ENCODE peak calls at places on chromosomes 7 and 10, in six cellular contexts. One of them, this sample, is unnamed.

GRCh38 chr7:47256016-47256415 is 325.9 kb downstream of the TNS3 start:
- DNase-seq in breast epithelium: no peak
- DNase-seq in brain microvascular endothelial cell: no peak
- DNase-seq in AG04450: no peak
- DNase-seq in right lobe of liver: no peak
- DNase-seq in fibroblast of the aortic adventitia: no peak
- DNase-seq in this sample: no peak

GRCh38 chr7:39509441-39509840 is 56.8 kb upstream of the YAE1 start:
- DNase-seq in breast epithelium: no peak
- DNase-seq in brain microvascular endothelial cell: no peak
- DNase-seq in AG04450: no peak
- DNase-seq in right lobe of liver: no peak
- DNase-seq in fibroblast of the aortic adventitia: no peak
- DNase-seq in this sample: no peak

GRCh38 chr7:108286290-108286904 is 156.2 kb upstream of the LAMB4 start:
- DNase-seq in breast epithelium: no peak
- DNase-seq in brain microvascular endothelial cell: no peak
- DNase-seq in AG04450: no peak
- DNase-seq in right lobe of liver: no peak
- DNase-seq in fibroblast of the aortic adventitia: no peak
- DNase-seq in this sample: no peak

GRCh38 chr7:67484244-67484751 is 487.7 kb downstream of the TYW1 start:
- DNase-seq in breast epithelium: peak; percentile 32
- DNase-seq in brain microvascular endothelial cell: peak; percentile 38
- DNase-seq in AG04450: peak; percentile 15
- DNase-seq in right lobe of liver: peak; percentile 59
- DNase-seq in fibroblast of the aortic adventitia: peak; percentile 56
- DNase-seq in this sample: peak; percentile 9

GRCh38 chr7:105776986-105777910 is 99.2 kb downstream of the ATXN7L1 start:
- DNase-seq in breast epithelium: no peak
- DNase-seq in brain microvascular endothelial cell: no peak
- DNase-seq in AG04450: no peak
- DNase-seq in right lobe of liver: no peak
- DNase-seq in fibroblast of the aortic adventitia: peak; percentile 43
- DNase-seq in this sample: no peak

GRCh38 chr10:133261726-133262325 is 14.8 kb downstream of the ADAM8 start:
- DNase-seq in breast epithelium: peak; percentile 80
- DNase-seq in brain microvascular endothelial cell: peak; percentile 48
- DNase-seq in AG04450: no peak
- DNase-seq in right lobe of liver: peak; percentile 92
- DNase-seq in fibroblast of the aortic adventitia: peak; percentile 43
- DNase-seq in this sample: no peak

GRCh38 chr7:116522247-116522646 is 2.6 kb upstream of the CAV1 start:
- DNase-seq in breast epithelium: no peak
- DNase-seq in brain microvascular endothelial cell: peak; percentile 76
- DNase-seq in AG04450: no peak
- DNase-seq in right lobe of liver: no peak
- DNase-seq in fibroblast of the aortic adventitia: peak; percentile 85
- DNase-seq in this sample: peak; percentile 63

GRCh38 chr10:48603421-48604038 is 1.3 kb downstream of the ARHGAP22 start:
- DNase-seq in breast epithelium: no peak
- DNase-seq in brain microvascular endothelial cell: no peak
- DNase-seq in AG04450: no peak
- DNase-seq in right lobe of liver: no peak
- DNase-seq in fibroblast of the aortic adventitia: no peak
- DNase-seq in this sample: no peak

GRCh38 chr7:44936322-44936721 is 42.5 kb downstream of the MYO1G start:
- DNase-seq in breast epithelium: no peak
- DNase-seq in brain microvascular endothelial cell: no peak
- DNase-seq in AG04450: no peak
- DNase-seq in right lobe of liver: no peak
- DNase-seq in fibroblast of the aortic adventitia: no peak
- DNase-seq in this sample: no peak

GRCh38 chr10:79383974-79384606 is 36.8 kb downstream of the PPIF start:
- DNase-seq in breast epithelium: peak; percentile 11
- DNase-seq in brain microvascular endothelial cell: no peak
- DNase-seq in AG04450: no peak
- DNase-seq in right lobe of liver: peak; percentile 53
- DNase-seq in fibroblast of the aortic adventitia: no peak
- DNase-seq in this sample: no peak

GRCh38 chr10:117677239-117677638 is 134.7 kb downstream of the EMX2 start:
- DNase-seq in breast epithelium: no peak
- DNase-seq in brain microvascular endothelial cell: no peak
- DNase-seq in AG04450: no peak
- DNase-seq in right lobe of liver: no peak
- DNase-seq in fibroblast of the aortic adventitia: no peak
- DNase-seq in this sample: no peak

GRCh38 chr7:133934974-133935330 is 192.2 kb upstream of the LRGUK start:
- DNase-seq in breast epithelium: no peak
- DNase-seq in brain microvascular endothelial cell: no peak
- DNase-seq in AG04450: no peak
- DNase-seq in right lobe of liver: no peak
- DNase-seq in fibroblast of the aortic adventitia: no peak
- DNase-seq in this sample: no peak

GRCh38 chr10:14429043-14429713 is 98.5 kb upstream of the FRMD4A start:
- DNase-seq in breast epithelium: no peak
- DNase-seq in brain microvascular endothelial cell: no peak
- DNase-seq in AG04450: no peak
- DNase-seq in right lobe of liver: no peak
- DNase-seq in fibroblast of the aortic adventitia: no peak
- DNase-seq in this sample: no peak

GRCh38 chr10:103193107-103193819 is at the start of gene NT5C2:
- DNase-seq in breast epithelium: peak; percentile 56
- DNase-seq in brain microvascular endothelial cell: peak; percentile 50
- DNase-seq in AG04450: peak; percentile 24
- DNase-seq in right lobe of liver: peak; percentile 90
- DNase-seq in fibroblast of the aortic adventitia: peak; percentile 69
- DNase-seq in this sample: no peak

GRCh38 chr10:60963441-60964256 is 19.7 kb upstream of the RHOBTB1 start:
- DNase-seq in breast epithelium: no peak
- DNase-seq in brain microvascular endothelial cell: peak; percentile 43
- DNase-seq in AG04450: no peak
- DNase-seq in right lobe of liver: no peak
- DNase-seq in fibroblast of the aortic adventitia: peak; percentile 74
- DNase-seq in this sample: no peak

GRCh38 chr10:128116187-128116586 is 10.0 kb downstream of the MKI67 start:
- DNase-seq in breast epithelium: no peak
- DNase-seq in brain microvascular endothelial cell: no peak
- DNase-seq in AG04450: no peak
- DNase-seq in right lobe of liver: no peak
- DNase-seq in fibroblast of the aortic adventitia: no peak
- DNase-seq in this sample: no peak

GRCh38 chr7:15433154-15433553 is 128.7 kb downstream of the AGMO start:
- DNase-seq in breast epithelium: no peak
- DNase-seq in brain microvascular endothelial cell: no peak
- DNase-seq in AG04450: no peak
- DNase-seq in right lobe of liver: no peak
- DNase-seq in fibroblast of the aortic adventitia: no peak
- DNase-seq in this sample: no peak

GRCh38 chr7:128203710-128204214 is 37.3 kb upstream of the LEP start:
- DNase-seq in breast epithelium: no peak
- DNase-seq in brain microvascular endothelial cell: no peak
- DNase-seq in AG04450: no peak
- DNase-seq in right lobe of liver: no peak
- DNase-seq in fibroblast of the aortic adventitia: peak; percentile 48
- DNase-seq in this sample: no peak

GRCh38 chr10:18658301-18658991 is 785 bp upstream of the ARL5B start:
- DNase-seq in breast epithelium: no peak
- DNase-seq in brain microvascular endothelial cell: no peak
- DNase-seq in AG04450: no peak
- DNase-seq in right lobe of liver: no peak
- DNase-seq in fibroblast of the aortic adventitia: peak; percentile 79
- DNase-seq in this sample: no peak

GRCh38 chr7:1455241-1455939 is 3.9 kb downstream of the MICALL2 start:
- DNase-seq in breast epithelium: peak; percentile 86
- DNase-seq in brain microvascular endothelial cell: no peak
- DNase-seq in AG04450: no peak
- DNase-seq in right lobe of liver: peak; percentile 92
- DNase-seq in fibroblast of the aortic adventitia: no peak
- DNase-seq in this sample: no peak

GRCh38 chr7:88357794-88358533 is 51.3 kb upstream of the STEAP4 start:
- DNase-seq in breast epithelium: no peak
- DNase-seq in brain microvascular endothelial cell: peak; percentile 5
- DNase-seq in AG04450: no peak
- DNase-seq in right lobe of liver: no peak
- DNase-seq in fibroblast of the aortic adventitia: peak; percentile 9
- DNase-seq in this sample: no peak

GRCh38 chr10:91162050-91162494 is 58.4 kb upstream of the PCGF5 start:
- DNase-seq in breast epithelium: peak; percentile 36
- DNase-seq in brain microvascular endothelial cell: no peak
- DNase-seq in AG04450: no peak
- DNase-seq in right lobe of liver: no peak
- DNase-seq in fibroblast of the aortic adventitia: no peak
- DNase-seq in this sample: no peak

GRCh38 chr7:127532736-127533135 is 52.7 kb downstream of the GCC1 start:
- DNase-seq in breast epithelium: no peak
- DNase-seq in brain microvascular endothelial cell: peak; percentile 3
- DNase-seq in AG04450: no peak
- DNase-seq in right lobe of liver: no peak
- DNase-seq in fibroblast of the aortic adventitia: no peak
- DNase-seq in this sample: no peak

GRCh38 chr10:100827819-100828743 is 82.7 kb downstream of the PAX2 start:
- DNase-seq in breast epithelium: peak; percentile 21
- DNase-seq in brain microvascular endothelial cell: no peak
- DNase-seq in AG04450: no peak
- DNase-seq in right lobe of liver: no peak
- DNase-seq in fibroblast of the aortic adventitia: no peak
- DNase-seq in this sample: no peak

GRCh38 chr10:100829103-100829870 is 83.5 kb upstream of the SLF2 start:
- DNase-seq in breast epithelium: no peak
- DNase-seq in brain microvascular endothelial cell: no peak
- DNase-seq in AG04450: no peak
- DNase-seq in right lobe of liver: no peak
- DNase-seq in fibroblast of the aortic adventitia: no peak
- DNase-seq in this sample: no peak

GRCh38 chr10:100829933-100830727 is 82.6 kb upstream of the SLF2 start:
- DNase-seq in breast epithelium: no peak
- DNase-seq in brain microvascular endothelial cell: no peak
- DNase-seq in AG04450: no peak
- DNase-seq in right lobe of liver: no peak
- DNase-seq in fibroblast of the aortic adventitia: no peak
- DNase-seq in this sample: no peak

GRCh38 chr10:100826983-100827818 is 81.8 kb downstream of the PAX2 start:
- DNase-seq in breast epithelium: no peak
- DNase-seq in brain microvascular endothelial cell: no peak
- DNase-seq in AG04450: no peak
- DNase-seq in right lobe of liver: no peak
- DNase-seq in fibroblast of the aortic adventitia: no peak
- DNase-seq in this sample: no peak

DNA sequence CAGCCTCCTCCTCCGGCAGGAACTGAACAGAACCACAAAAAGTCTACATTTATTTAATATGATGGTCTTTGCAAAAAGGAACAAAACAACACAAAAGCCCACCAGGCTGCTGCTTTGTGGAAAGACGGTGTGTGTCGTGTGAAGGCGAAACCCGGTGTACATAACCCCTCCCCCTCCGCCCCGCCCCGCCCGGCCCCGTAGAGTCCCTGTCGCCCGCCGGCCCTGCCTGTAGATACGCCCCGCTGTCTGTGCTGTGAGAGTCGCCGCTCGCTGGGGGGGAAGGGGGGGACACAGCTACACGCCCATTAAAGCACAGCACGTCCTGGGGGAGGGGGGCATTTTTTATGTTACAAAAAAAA is 83.3 kb downstream of the PAX2 start:
- DNase-seq in breast epithelium: no peak
- DNase-seq in brain microvascular endothelial cell: no peak
- DNase-seq in AG04450: no peak
- DNase-seq in right lobe of liver: no peak
- DNase-seq in fibroblast of the aortic adventitia: no peak
- DNase-seq in this sample: no peak
- H3K4me3 ChIP-seq in breast epithelium: peak overlapping the region; percentile 74
- H3K4me3 ChIP-seq in brain microvascular endothelial cell: no peak overlapping the region
- H3K4me3 ChIP-seq in AG04450: no peak overlapping the region
- H3K4me3 ChIP-seq in right lobe of liver: no peak overlapping the region
- H3K4me3 ChIP-seq in fibroblast of the aortic adventitia: no peak overlapping the region
- H3K4me3 ChIP-seq in this sample: no peak overlapping the region

GRCh38 chr10:104546756-104547155 is 94.3 kb upstream of the SORCS3 start:
- DNase-seq in breast epithelium: no peak
- DNase-seq in brain microvascular endothelial cell: no peak
- DNase-seq in AG04450: no peak
- DNase-seq in right lobe of liver: no peak
- DNase-seq in fibroblast of the aortic adventitia: no peak
- DNase-seq in this sample: no peak
- TF ChIP-seq CTCF in breast epithelium: no peak
- TF ChIP-seq CTCF in brain microvascular endothelial cell: no peak
- TF ChIP-seq CTCF in AG04450: no peak
- TF ChIP-seq CTCF in right lobe of liver: no peak
- TF ChIP-seq CTCF in fibroblast of the aortic adventitia: no peak
- TF ChIP-seq CTCF in this sample: no peak

GRCh38 chr10:74743401-74743800 is 83.0 kb upstream of the KAT6B start:
- DNase-seq in breast epithelium: peak; percentile 42
- DNase-seq in brain microvascular endothelial cell: no peak
- DNase-seq in AG04450: no peak
- DNase-seq in right lobe of liver: no peak
- DNase-seq in fibroblast of the aortic adventitia: no peak
- DNase-seq in this sample: no peak

GRCh38 chr10:74738052-74738451 is 88.3 kb upstream of the KAT6B start:
- DNase-seq in breast epithelium: no peak
- DNase-seq in brain microvascular endothelial cell: no peak
- DNase-seq in AG04450: no peak
- DNase-seq in right lobe of liver: no peak
- DNase-seq in fibroblast of the aortic adventitia: no peak
- DNase-seq in this sample: no peak

GRCh38 chr10:74736029-74736428 is 90.4 kb upstream of the KAT6B start:
- DNase-seq in breast epithelium: no peak
- DNase-seq in brain microvascular endothelial cell: no peak
- DNase-seq in AG04450: no peak
- DNase-seq in right lobe of liver: no peak
- DNase-seq in fibroblast of the aortic adventitia: no peak
- DNase-seq in this sample: no peak

GRCh38 chr10:74738543-74738942 is 87.9 kb upstream of the KAT6B start:
- DNase-seq in breast epithelium: no peak
- DNase-seq in brain microvascular endothelial cell: no peak
- DNase-seq in AG04450: no peak
- DNase-seq in right lobe of liver: no peak
- DNase-seq in fibroblast of the aortic adventitia: no peak
- DNase-seq in this sample: no peak

GRCh38 chr10:74738985-74739567 is 87.3 kb upstream of the KAT6B start:
- DNase-seq in breast epithelium: no peak
- DNase-seq in brain microvascular endothelial cell: peak; percentile 10
- DNase-seq in AG04450: no peak
- DNase-seq in right lobe of liver: no peak
- DNase-seq in fibroblast of the aortic adventitia: peak; percentile 22
- DNase-seq in this sample: no peak
- H3K4me3 ChIP-seq in breast epithelium: no peak overlapping the region
- H3K4me3 ChIP-seq in brain microvascular endothelial cell: no peak overlapping the region
- H3K4me3 ChIP-seq in AG04450: no peak overlapping the region
- H3K4me3 ChIP-seq in right lobe of liver: no peak overlapping the region
- H3K4me3 ChIP-seq in fibroblast of the aortic adventitia: no peak overlapping the region
- H3K4me3 ChIP-seq in this sample: no peak overlapping the region

DNA sequence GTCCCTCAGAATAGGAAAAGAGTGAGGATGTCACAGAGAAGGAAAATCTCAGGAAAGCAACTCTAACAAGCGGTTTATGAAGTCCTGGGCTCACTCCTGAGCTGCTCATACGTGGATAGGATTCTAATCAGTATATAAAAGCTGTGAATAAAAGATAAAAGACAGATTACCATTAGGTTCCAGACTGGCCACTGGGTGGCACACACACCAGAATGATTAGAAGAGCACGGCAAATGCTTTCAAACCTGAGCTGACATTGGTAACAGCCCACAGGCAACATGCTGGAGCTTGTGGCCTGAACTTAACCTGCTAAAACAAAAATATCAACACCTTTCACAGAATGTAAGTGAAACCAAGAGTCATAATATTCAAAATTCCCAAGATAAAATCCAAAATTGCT is 370.8 kb downstream of the GRID1 start:
- DNase-seq in breast epithelium: no peak
- DNase-seq in brain microvascular endothelial cell: peak; percentile 25
- DNase-seq in AG04450: no peak
- DNase-seq in right lobe of liver: no peak
- DNase-seq in fibroblast of the aortic adventitia: no peak
- DNase-seq in this sample: peak; percentile 5
- TF ChIP-seq CTCF in breast epithelium: no peak
- TF ChIP-seq CTCF in brain microvascular endothelial cell: peak; percentile 26
- TF ChIP-seq CTCF in AG04450: peak; percentile 7
- TF ChIP-seq CTCF in right lobe of liver: peak; percentile 51
- TF ChIP-seq CTCF in fibroblast of the aortic adventitia: no peak
- TF ChIP-seq CTCF in this sample: peak; percentile 10